ENCODE peak calls at places on chromosomes 16 and 17, in seven cellular contexts. U is astrocyte of the spinal cord, I is foreskin fibroblast, A is tibial nerve, C is fibroblast of the aortic adventitia, R is right lobe of liver, O is heart right ventricle. B is an unnamed sample.

GRCh38 chr16:79602615-79603014 is 2.1 kb upstream of the MAF start:
- DNase-seq in U (no peak), I (no peak), A (no peak), C (no peak), R (no peak), O (no peak), B (no peak)

GRCh38 chr16:14131774-14132695 is 60.9 kb downstream of the MRTFB start:
- DNase-seq in U (no peak), I (no peak), A (no peak), C (no peak), R (no peak), O (no peak), B (no peak)

GRCh38 chr17:8799001-8799850 is at the start of gene MFSD6L:
- DNase-seq in U (no peak), I (no peak), A (no peak), C (no peak), R (no peak), O (no peak), B (no peak)

GRCh38 chr16:28923652-28924398 is 1.2 kb downstream of the RABEP2 start:
- DNase-seq in U (no peak), I (no peak), A (no peak), C (no peak), R (no peak), O (no peak), B (no peak)

GRCh38 chr17:45048795-45049563 is 2.5 kb downstream of the DCAKD start:
- DNase-seq in U (no peak), I (no peak), A (no peak), C (no peak), R (no peak), O (no peak), B (no peak)

GRCh38 chr16:11240636-11241473 is 15.1 kb downstream of the SOCS1 start:
- DNase-seq in U (no peak), I (no peak), A (no peak), C (no peak), R (no peak), O (peak; percentile 44), B (no peak)

GRCh38 chr17:7246779-7247178 is 4.5 kb upstream of the GABARAP start:
- DNase-seq in U (no peak), I (no peak), A (no peak), C (no peak), R (no peak), O (no peak), B (no peak)

GRCh38 chr17:7219812-7220592 is at the start of the genes ACADVL and DLG4:
- DNase-seq in U (peak; percentile 88), I (peak; percentile 98), A (peak; percentile 80), C (peak; percentile 86), R (peak; percentile 96), O (peak; percentile 91), B (peak; percentile 94)

GRCh38 chr17:58388302-58389190 is 28.8 kb downstream of the RNF43 start:
- DNase-seq in U (peak; percentile 5), I (peak; percentile 22), A (no peak), C (no peak), R (no peak), O (no peak), B (no peak)

GRCh38 chr17:50558955-50559614 is 1.4 kb upstream of the CACNA1G start:
- DNase-seq in U (no peak), I (peak; percentile 41), A (no peak), C (no peak), R (no peak), O (no peak), B (no peak)

GRCh38 chr16:48146131-48146530 is 9.7 kb downstream of the ABCC12 start:
- DNase-seq in U (no peak), I (no peak), A (no peak), C (no peak), R (no peak), O (no peak), B (no peak)

GRCh38 chr17:41404024-41404651 is 6.7 kb upstream of the KRT31 start:
- DNase-seq in U (peak; percentile 97), I (peak; percentile 97), A (no peak), C (peak; percentile 80), R (no peak), O (no peak), B (no peak)

GRCh38 chr16:11101695-11102522 is 154.1 kb downstream of the SOCS1 start:
- DNase-seq in U (no peak), I (peak; percentile 56), A (no peak), C (peak; percentile 92), R (no peak), O (no peak), B (no peak)

GRCh38 chr16:5526826-5527225 is 429.2 kb upstream of the EEF2KMT start:
- DNase-seq in U (no peak), I (no peak), A (no peak), C (no peak), R (no peak), O (no peak), B (no peak)

DNA sequence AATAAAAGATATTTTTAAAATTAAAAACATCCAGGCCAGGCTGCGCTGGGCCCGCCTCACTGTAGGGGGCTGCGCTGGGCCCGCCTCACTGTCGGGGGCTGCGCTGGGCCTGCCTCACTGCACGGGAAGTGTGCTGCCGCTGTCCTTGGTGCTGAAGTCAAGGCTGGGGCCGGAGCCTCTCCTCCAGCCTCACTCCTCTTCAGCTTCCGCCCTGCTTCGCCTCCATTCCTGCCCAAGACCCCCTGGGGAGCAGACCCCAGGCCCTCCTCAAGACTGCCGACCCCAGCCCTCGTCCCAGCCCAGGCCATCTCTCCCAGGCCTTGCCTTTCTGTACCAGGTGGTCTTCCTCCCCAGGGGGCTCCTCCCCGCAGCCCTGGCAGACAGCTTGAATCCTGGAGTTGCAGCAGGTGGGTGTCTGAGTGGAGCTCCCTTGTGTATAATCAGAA is 26.2 kb downstream of the ENDOV start:
- DNase-seq in U (peak; percentile 23), I (peak; percentile 66), A (no peak), C (peak; percentile 34), R (no peak), O (peak; percentile 51), B (no peak)
- TF ChIP-seq CTCF in U (no peak), I (no peak), A (no peak), C (no peak), R (no peak), O (no peak), B (no peak)

GRCh38 chr17:76154292-76154691 is 13.2 kb upstream of the FOXJ1 start:
- DNase-seq in U (no peak), I (peak; percentile 9), A (no peak), C (no peak), R (no peak), O (no peak), B (no peak)

GRCh38 chr17:76153202-76153601 is 12.2 kb upstream of the FOXJ1 start:
- DNase-seq in U (no peak), I (no peak), A (no peak), C (no peak), R (peak; percentile 28), O (no peak), B (no peak)

GRCh38 chr17:76154935-76155845 is 14.1 kb upstream of the FOXJ1 start:
- DNase-seq in U (no peak), I (no peak), A (no peak), C (no peak), R (peak; percentile 42), O (no peak), B (no peak)

GRCh38 chr17:76152580-76152979 is 11.5 kb upstream of the FOXJ1 start:
- DNase-seq in U (no peak), I (no peak), A (no peak), C (no peak), R (no peak), O (no peak), B (peak; percentile 20)

GRCh38 chr17:76153640-76154039 is 12.6 kb upstream of the FOXJ1 start:
- DNase-seq in U (peak; percentile 4), I (peak; percentile 55), A (peak; percentile 45), C (peak; percentile 54), R (peak; percentile 31), O (no peak), B (no peak)
- TF ChIP-seq CTCF in U (peak; percentile 30), I (peak; percentile 22), A (no peak), C (peak; percentile 41), R (no peak), O (no peak), B (no peak)

DNA sequence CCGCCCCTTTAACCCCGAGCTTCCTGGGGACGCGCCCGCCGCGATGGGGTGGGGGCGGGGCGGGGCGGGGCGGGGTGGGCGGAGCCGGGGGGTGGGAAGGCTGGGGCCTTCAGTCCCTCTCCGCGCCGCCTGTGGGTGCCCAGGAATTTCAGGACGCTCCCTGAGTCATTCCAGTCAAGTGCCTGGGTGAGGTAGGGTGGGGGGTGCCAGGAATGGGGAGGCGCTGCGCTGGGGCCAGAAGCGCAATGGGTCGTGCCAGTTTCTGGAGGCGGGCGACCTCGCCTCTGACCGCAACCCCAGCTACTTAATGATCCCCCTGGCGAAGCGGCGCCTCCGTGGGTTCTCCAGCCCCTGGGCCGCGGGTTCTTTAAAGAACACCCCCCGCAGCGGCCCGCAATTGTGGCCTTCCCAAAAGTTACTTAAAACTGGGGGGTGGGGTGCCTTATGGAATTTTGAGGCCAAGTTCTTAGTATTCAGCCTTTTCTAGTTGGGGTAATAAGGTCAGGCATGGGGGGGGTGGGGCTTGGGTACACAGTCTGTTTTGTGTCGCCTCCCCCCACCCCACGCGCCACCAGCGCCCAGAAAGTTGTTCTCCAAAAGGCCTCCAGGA is 826 bp upstream of the GSE1 start:
- DNase-seq in U (peak; percentile 84), I (peak; percentile 96), A (peak; percentile 46), C (peak; percentile 91), R (peak; percentile 92), O (peak; percentile 78), B (peak; percentile 92)
- TF ChIP-seq CTCF in U (no peak), I (no peak), A (no peak), C (no peak), R (no peak), O (no peak), B (peak; percentile 16)

DNA sequence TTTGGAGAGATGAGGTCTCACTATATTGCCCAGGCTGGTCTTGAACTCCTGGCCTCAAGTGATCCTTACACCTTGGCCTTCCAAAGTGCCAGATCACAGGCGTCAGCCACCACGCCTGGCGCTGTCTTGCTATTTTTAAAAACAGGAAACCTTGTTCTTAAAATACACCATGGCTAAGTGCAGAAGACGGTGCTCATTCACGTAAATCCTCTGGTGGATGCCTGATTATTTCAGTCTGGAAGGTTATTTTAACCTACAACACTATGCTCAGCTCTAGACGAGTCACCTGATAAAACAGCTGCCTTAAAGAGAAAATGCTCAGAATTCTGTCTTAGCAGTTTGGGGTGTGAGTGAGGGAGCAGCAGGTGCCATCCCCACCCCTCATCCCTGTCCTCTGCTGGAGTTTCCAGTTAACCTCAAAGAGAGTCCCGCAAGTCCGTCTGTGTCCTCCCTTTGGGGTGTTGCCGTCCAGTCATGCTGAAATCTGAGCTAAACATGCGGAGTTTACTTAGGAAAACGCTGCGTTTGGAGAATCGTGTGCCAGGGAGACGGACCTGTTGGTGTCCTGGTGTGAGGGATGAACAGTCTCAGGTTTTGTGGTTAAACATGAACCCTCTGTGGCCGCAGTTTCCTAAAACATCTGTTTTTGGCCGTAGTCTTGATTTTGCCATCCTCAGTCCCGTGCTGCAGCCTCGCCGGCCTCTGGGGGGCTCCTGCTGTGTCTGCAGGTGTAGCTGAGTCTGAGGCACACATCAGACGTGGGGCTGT is 17.1 kb downstream of the SPG7 start:
- DNase-seq in U (no peak), I (no peak), A (no peak), C (no peak), R (no peak), O (peak; percentile 55), B (no peak)
- TF ChIP-seq CTCF in U (no peak), I (no peak), A (no peak), C (no peak), R (no peak), O (no peak), B (no peak)

GRCh38 chr16:82631701-82632685 is 5.2 kb downstream of the CDH13 start:
- DNase-seq in U (no peak), I (no peak), A (no peak), C (no peak), R (no peak), O (no peak), B (no peak)
- TF ChIP-seq CTCF in U (peak; percentile 41), I (peak; percentile 12), A (no peak), C (no peak), R (no peak), O (peak; percentile 55), B (no peak)

B was measured in tibial artery.